ENCODE peak calls at places on chromosomes 6 and 20, in five cellular contexts. One of them, this sample, is unnamed.

GRCh38 chr6:170516783-170517616 is 36.1 kb downstream of the PSMB1 start:
- DNase-seq in keratinocyte: no peak
- DNase-seq in left cardiac atrium: peak
- DNase-seq in CD4-positive, alpha-beta T cell: peak
- DNase-seq in SJSA1: peak
- DNase-seq in this sample: peak

GRCh38 chr6:45746046-45746445 is 269.6 kb downstream of the CLIC5 start:
- DNase-seq in keratinocyte: no peak
- DNase-seq in left cardiac atrium: no peak
- DNase-seq in CD4-positive, alpha-beta T cell: no peak
- DNase-seq in SJSA1: no peak
- DNase-seq in this sample: no peak

GRCh38 chr20:63739129-63740069 is at the start of gene SLC2A4RG:
- DNase-seq in keratinocyte: no peak
- DNase-seq in left cardiac atrium: peak
- DNase-seq in CD4-positive, alpha-beta T cell: no peak
- DNase-seq in SJSA1: peak
- DNase-seq in this sample: peak

GRCh38 chr6:158111987-158112386 is 56.1 kb downstream of the SERAC1 start:
- DNase-seq in keratinocyte: no peak
- DNase-seq in left cardiac atrium: no peak
- DNase-seq in CD4-positive, alpha-beta T cell: no peak
- DNase-seq in SJSA1: no peak
- DNase-seq in this sample: no peak

GRCh38 chr6:21608610-21609009 is 15.1 kb downstream of the SOX4 start:
- DNase-seq in keratinocyte: no peak
- DNase-seq in left cardiac atrium: no peak
- DNase-seq in CD4-positive, alpha-beta T cell: no peak
- DNase-seq in SJSA1: no peak
- DNase-seq in this sample: no peak

GRCh38 chr6:33313105-33313708 is 671 bp downstream of the TAPBP start:
- DNase-seq in keratinocyte: no peak
- DNase-seq in left cardiac atrium: peak
- DNase-seq in CD4-positive, alpha-beta T cell: peak
- DNase-seq in SJSA1: no peak
- DNase-seq in this sample: no peak

GRCh38 chr20:21548390-21549035 is 34.6 kb upstream of the NKX2-2 start:
- DNase-seq in keratinocyte: no peak
- DNase-seq in left cardiac atrium: no peak
- DNase-seq in CD4-positive, alpha-beta T cell: peak
- DNase-seq in SJSA1: no peak
- DNase-seq in this sample: peak

GRCh38 chr20:9311132-9311531 is 203.3 kb upstream of the LAMP5 start:
- DNase-seq in keratinocyte: no peak
- DNase-seq in left cardiac atrium: no peak
- DNase-seq in CD4-positive, alpha-beta T cell: no peak
- DNase-seq in SJSA1: no peak
- DNase-seq in this sample: no peak

GRCh38 chr6:11296449-11297375 is 64.2 kb upstream of the NEDD9 start:
- DNase-seq in keratinocyte: no peak
- DNase-seq in left cardiac atrium: no peak
- DNase-seq in CD4-positive, alpha-beta T cell: no peak
- DNase-seq in SJSA1: no peak
- DNase-seq in this sample: no peak

GRCh38 chr6:17167327-17167979 is 65.6 kb downstream of the STMND1 start:
- DNase-seq in keratinocyte: no peak
- DNase-seq in left cardiac atrium: peak
- DNase-seq in CD4-positive, alpha-beta T cell: no peak
- DNase-seq in SJSA1: no peak
- DNase-seq in this sample: no peak

GRCh38 chr6:52718535-52718934 is 44.7 kb downstream of the GSTA2 start:
- DNase-seq in keratinocyte: no peak
- DNase-seq in left cardiac atrium: no peak
- DNase-seq in CD4-positive, alpha-beta T cell: no peak
- DNase-seq in SJSA1: no peak
- DNase-seq in this sample: no peak

GRCh38 chr6:84424956-84425355 is 197.5 kb upstream of the CEP162 start:
- DNase-seq in keratinocyte: no peak
- DNase-seq in left cardiac atrium: no peak
- DNase-seq in CD4-positive, alpha-beta T cell: no peak
- DNase-seq in SJSA1: no peak
- DNase-seq in this sample: no peak

GRCh38 chr6:84421031-84421430 is 193.6 kb upstream of the CEP162 start:
- DNase-seq in keratinocyte: no peak
- DNase-seq in left cardiac atrium: no peak
- DNase-seq in CD4-positive, alpha-beta T cell: no peak
- DNase-seq in SJSA1: no peak
- DNase-seq in this sample: no peak

GRCh38 chr6:38025431-38025830 is 205.9 kb downstream of the ZFAND3 start:
- DNase-seq in keratinocyte: no peak
- DNase-seq in left cardiac atrium: no peak
- DNase-seq in CD4-positive, alpha-beta T cell: no peak
- DNase-seq in SJSA1: no peak
- DNase-seq in this sample: no peak

GRCh38 chr6:160668589-160668988 is 4.5 kb upstream of the LPA start:
- DNase-seq in keratinocyte: no peak
- DNase-seq in left cardiac atrium: no peak
- DNase-seq in CD4-positive, alpha-beta T cell: no peak
- DNase-seq in SJSA1: no peak
- DNase-seq in this sample: no peak

GRCh38 chr6:51855310-51856082 is 231.9 kb downstream of the PKHD1 start:
- DNase-seq in keratinocyte: peak
- DNase-seq in left cardiac atrium: no peak
- DNase-seq in CD4-positive, alpha-beta T cell: no peak
- DNase-seq in SJSA1: no peak
- DNase-seq in this sample: no peak

GRCh38 chr20:21503345-21503744 is 10.5 kb downstream of the NKX2-2 start:
- DNase-seq in keratinocyte: no peak
- DNase-seq in left cardiac atrium: no peak
- DNase-seq in CD4-positive, alpha-beta T cell: no peak
- DNase-seq in SJSA1: no peak
- DNase-seq in this sample: no peak

GRCh38 chr20:36644032-36644712 is 1.8 kb downstream of the SLA2 start:
- DNase-seq in keratinocyte: no peak
- DNase-seq in left cardiac atrium: no peak
- DNase-seq in CD4-positive, alpha-beta T cell: peak
- DNase-seq in SJSA1: no peak
- DNase-seq in this sample: peak

GRCh38 chr20:840858-841567 is 7.5 kb downstream of the FAM110A start:
- DNase-seq in keratinocyte: no peak
- DNase-seq in left cardiac atrium: no peak
- DNase-seq in CD4-positive, alpha-beta T cell: no peak
- DNase-seq in SJSA1: no peak
- DNase-seq in this sample: no peak

GRCh38 chr6:34346175-34347119 is 46.0 kb downstream of the NUDT3 start:
- DNase-seq in keratinocyte: no peak
- DNase-seq in left cardiac atrium: no peak
- DNase-seq in CD4-positive, alpha-beta T cell: no peak
- DNase-seq in SJSA1: no peak
- DNase-seq in this sample: no peak

GRCh38 chr20:50144362-50144761 is 9.2 kb downstream of the PEDS1 start:
- DNase-seq in keratinocyte: peak
- DNase-seq in left cardiac atrium: peak
- DNase-seq in CD4-positive, alpha-beta T cell: no peak
- DNase-seq in SJSA1: peak
- DNase-seq in this sample: no peak

GRCh38 chr20:48735112-48735511 is 92.7 kb downstream of the PREX1 start:
- DNase-seq in keratinocyte: no peak
- DNase-seq in left cardiac atrium: no peak
- DNase-seq in CD4-positive, alpha-beta T cell: no peak
- DNase-seq in SJSA1: no peak
- DNase-seq in this sample: no peak

GRCh38 chr6:67591910-67592309 is 1043.2 kb upstream of the ADGRB3 start:
- DNase-seq in keratinocyte: no peak
- DNase-seq in left cardiac atrium: no peak
- DNase-seq in CD4-positive, alpha-beta T cell: no peak
- DNase-seq in SJSA1: no peak
- DNase-seq in this sample: no peak

GRCh38 chr6:16585805-16586204 is 175.5 kb downstream of the ATXN1 start:
- DNase-seq in keratinocyte: no peak
- DNase-seq in left cardiac atrium: no peak
- DNase-seq in CD4-positive, alpha-beta T cell: no peak
- DNase-seq in SJSA1: no peak
- DNase-seq in this sample: no peak

GRCh38 chr20:47988601-47989116 is 203.4 kb upstream of the SULF2 start:
- DNase-seq in keratinocyte: no peak
- DNase-seq in left cardiac atrium: no peak
- DNase-seq in CD4-positive, alpha-beta T cell: no peak
- DNase-seq in SJSA1: no peak
- DNase-seq in this sample: no peak

GRCh38 chr6:17281100-17281496 is at the start of gene RBM24:
- DNase-seq in keratinocyte: no peak
- DNase-seq in left cardiac atrium: peak
- DNase-seq in CD4-positive, alpha-beta T cell: no peak
- DNase-seq in SJSA1: peak
- DNase-seq in this sample: no peak

GRCh38 chr6:99836471-99836870 is 157.6 kb downstream of the MCHR2 start:
- DNase-seq in keratinocyte: peak
- DNase-seq in left cardiac atrium: no peak
- DNase-seq in CD4-positive, alpha-beta T cell: no peak
- DNase-seq in SJSA1: no peak
- DNase-seq in this sample: no peak

GRCh38 chr6:149716181-149716580 is 1.7 kb downstream of the LATS1 start:
- DNase-seq in keratinocyte: no peak
- DNase-seq in left cardiac atrium: no peak
- DNase-seq in CD4-positive, alpha-beta T cell: no peak
- DNase-seq in SJSA1: no peak
- DNase-seq in this sample: no peak

GRCh38 chr20:43949741-43950618 is 35.3 kb downstream of the TOX2 start:
- DNase-seq in keratinocyte: no peak
- DNase-seq in left cardiac atrium: peak
- DNase-seq in CD4-positive, alpha-beta T cell: peak
- DNase-seq in SJSA1: no peak
- DNase-seq in this sample: peak

GRCh38 chr6:158328446-158328845 is 16.2 kb downstream of the TULP4 start:
- DNase-seq in keratinocyte: no peak
- DNase-seq in left cardiac atrium: no peak
- DNase-seq in CD4-positive, alpha-beta T cell: no peak
- DNase-seq in SJSA1: no peak
- DNase-seq in this sample: no peak

GRCh38 chr20:8454137-8454712 is 322.2 kb downstream of the PLCB1 start:
- DNase-seq in keratinocyte: no peak
- DNase-seq in left cardiac atrium: peak
- DNase-seq in CD4-positive, alpha-beta T cell: no peak
- DNase-seq in SJSA1: peak
- DNase-seq in this sample: no peak

GRCh38 chr6:30344191-30344867 is 627 bp upstream of the RPP21 start:
- DNase-seq in keratinocyte: no peak
- DNase-seq in left cardiac atrium: no peak
- DNase-seq in CD4-positive, alpha-beta T cell: no peak
- DNase-seq in SJSA1: no peak
- DNase-seq in this sample: no peak

GRCh38 chr6:125906158-125906998 is 50.2 kb upstream of the HINT3 start:
- DNase-seq in keratinocyte: no peak
- DNase-seq in left cardiac atrium: peak
- DNase-seq in CD4-positive, alpha-beta T cell: peak
- DNase-seq in SJSA1: peak
- DNase-seq in this sample: peak

GRCh38 chr6:7468382-7469081 is 72.9 kb upstream of the DSP start:
- DNase-seq in keratinocyte: no peak
- DNase-seq in left cardiac atrium: peak
- DNase-seq in CD4-positive, alpha-beta T cell: no peak
- DNase-seq in SJSA1: peak
- DNase-seq in this sample: no peak

GRCh38 chr6:149545258-149545753 is 537 bp downstream of the PPIL4 start:
- DNase-seq in keratinocyte: no peak
- DNase-seq in left cardiac atrium: peak
- DNase-seq in CD4-positive, alpha-beta T cell: peak
- DNase-seq in SJSA1: peak
- DNase-seq in this sample: peak

GRCh38 chr20:12287575-12287974 is 369.9 kb downstream of the BTBD3 start:
- DNase-seq in keratinocyte: peak
- DNase-seq in left cardiac atrium: no peak
- DNase-seq in CD4-positive, alpha-beta T cell: no peak
- DNase-seq in SJSA1: no peak
- DNase-seq in this sample: no peak

GRCh38 chr6:35415065-35415880 is 36.9 kb upstream of the FANCE start:
- DNase-seq in keratinocyte: no peak
- DNase-seq in left cardiac atrium: peak
- DNase-seq in CD4-positive, alpha-beta T cell: peak
- DNase-seq in SJSA1: peak
- DNase-seq in this sample: no peak

GRCh38 chr6:134891633-134892032 is 58.3 kb downstream of the ALDH8A1 start:
- DNase-seq in keratinocyte: no peak
- DNase-seq in left cardiac atrium: no peak
- DNase-seq in CD4-positive, alpha-beta T cell: no peak
- DNase-seq in SJSA1: no peak
- DNase-seq in this sample: no peak

GRCh38 chr20:42043921-42044320 is 425.7 kb upstream of the CHD6 start:
- DNase-seq in keratinocyte: no peak
- DNase-seq in left cardiac atrium: no peak
- DNase-seq in CD4-positive, alpha-beta T cell: no peak
- DNase-seq in SJSA1: no peak
- DNase-seq in this sample: no peak